ENCODE peak calls at places on chromosomes 6 and 20, in seven cellular contexts. L, X, S, R, P, V and W are unnamed samples.

GRCh38 chr20:62768815-62769287 is 27.4 kb upstream of the MRGBP start:
- DNase-seq in L (no peak), X (peak), V (no peak), P (no peak), R (no peak), S (no peak), W (no peak)

GRCh38 chr20:38645318-38645717 is 43.7 kb downstream of the ARHGAP40 start:
- DNase-seq in R (no peak), V (no peak), P (no peak), X (no peak), L (no peak), S (no peak), W (no peak)

GRCh38 chr20:5844063-5844681 is 94.0 kb downstream of the SHLD1 start:
- DNase-seq in P (peak), S (no peak), L (no peak), R (peak), X (peak), V (peak), W (no peak)

GRCh38 chr6:34243131-34243771 is 5.6 kb downstream of the SMIM29 start:
- DNase-seq in L (no peak), V (no peak), S (no peak), R (no peak), P (no peak), X (no peak), W (no peak)

GRCh38 chr20:57264908-57265648 is 1.4 kb downstream of the BMP7 start:
- DNase-seq in R (no peak), P (no peak), V (no peak), X (no peak), S (peak), L (no peak), W (no peak)

GRCh38 chr20:36062799-36063198 is 91.7 kb upstream of the EPB41L1 start:
- DNase-seq in P (no peak), S (no peak), X (no peak), R (no peak), L (no peak), V (no peak), W (no peak)

GRCh38 chr6:133697666-133698065 is 191.2 kb upstream of the TCF21 start:
- DNase-seq in P (no peak), V (no peak), L (no peak), S (no peak), R (no peak), X (no peak), W (no peak)

GRCh38 chr6:46053034-46053933 is 37.6 kb upstream of the CLIC5 start:
- DNase-seq in L (no peak), V (no peak), P (no peak), S (no peak), R (no peak), X (peak), W (no peak)

GRCh38 chr20:2759603-2760360 is 40.6 kb downstream of the CPXM1 start:
- DNase-seq in V (no peak), P (no peak), X (no peak), R (no peak), S (no peak), L (no peak), W (no peak)

GRCh38 chr20:62968378-62969178 is 16.1 kb downstream of the SLC17A9 start:
- DNase-seq in X (no peak), V (no peak), L (no peak), S (no peak), P (no peak), R (no peak), W (no peak)

GRCh38 chr20:34528921-34529297 is 12.7 kb downstream of the DYNLRB1 start:
- DNase-seq in L (no peak), P (no peak), R (no peak), X (no peak), S (no peak), V (no peak), W (no peak)

GRCh38 chr6:114312931-114313330 is 29.9 kb downstream of the HS3ST5 start:
- DNase-seq in R (no peak), L (no peak), P (no peak), X (no peak), S (no peak), V (no peak), W (no peak)

GRCh38 chr6:135990855-135991464 is 139.5 kb downstream of the PDE7B start:
- DNase-seq in S (no peak), R (no peak), V (no peak), L (no peak), P (no peak), X (no peak), W (no peak)

GRCh38 chr20:364905-365794 is 15.4 kb upstream of the TRIB3 start:
- DNase-seq in L (no peak), P (no peak), V (no peak), S (no peak), R (peak), X (no peak), W (peak)

GRCh38 chr6:14464716-14465115 is 347.1 kb downstream of the CD83 start:
- DNase-seq in V (no peak), R (no peak), L (no peak), P (no peak), X (no peak), S (no peak), W (no peak)

GRCh38 chr6:28803337-28803709 is 120.5 kb downstream of the TRIM27 start:
- DNase-seq in V (no peak), L (no peak), X (no peak), P (no peak), R (no peak), S (no peak), W (no peak)

GRCh38 chr6:28794175-28795002 is 129.4 kb downstream of the TRIM27 start:
- DNase-seq in R (peak), L (no peak), S (no peak), X (no peak), P (no peak), V (no peak), W (peak)

GRCh38 chr6:7252390-7252789 is 60.6 kb downstream of the SSR1 start:
- DNase-seq in V (no peak), P (no peak), R (no peak), S (no peak), X (no peak), L (peak), W (no peak)

GRCh38 chr6:100116409-100117194 is 122.6 kb upstream of the MCHR2 start:
- DNase-seq in L (peak), P (peak), R (peak), V (no peak), S (peak), X (peak), W (peak)